ENCODE peak calls at places on chromosomes 3 and 15, in eight cellular contexts. Y is sigmoid colon, C is tibial nerve, B is spleen, R is transverse colon, E is IMR-90, A is heart left ventricle, F is NB4. I is an unnamed sample.

GRCh38 chr3:11212301-11212613 is 58.0 kb downstream of the HRH1 start:
- DNase-seq in R (no peak), A (no peak), Y (peak), F (no peak), B (no peak), E (peak), C (no peak), I (no peak)

GRCh38 chr15:76335851-76336253 is 721 bp upstream of the ISL2 start:
- DNase-seq in E (no peak), C (no peak), R (no peak), B (no peak), A (no peak), F (peak), Y (no peak), I (peak)

GRCh38 chr3:107884719-107885460 is 205.9 kb downstream of the CD47 start:
- DNase-seq in F (peak), Y (no peak), A (no peak), E (peak), B (no peak), C (no peak), R (no peak), I (no peak)

GRCh38 chr3:193827831-193828230 is 234.8 kb downstream of the OPA1 start:
- DNase-seq in R (no peak), C (no peak), B (no peak), F (no peak), Y (no peak), A (no peak), E (no peak), I (peak)

GRCh38 chr15:95843241-95843851 is 487.2 kb upstream of the NR2F2 start:
- DNase-seq in Y (no peak), B (no peak), A (peak), F (no peak), R (no peak), E (no peak), C (peak), I (no peak)

GRCh38 chr3:85342915-85343314 is 384.1 kb downstream of the CADM2 start:
- DNase-seq in E (no peak), B (no peak), C (no peak), R (no peak), Y (no peak), A (no peak), F (peak), I (no peak)

GRCh38 chr15:57596301-57596855 is 4.7 kb downstream of the MYZAP start:
- DNase-seq in A (peak), C (no peak), E (no peak), B (no peak), F (no peak), Y (no peak), R (no peak), I (no peak)

GRCh38 chr3:9026320-9027040 is 63.2 kb upstream of the RAD18 start:
- DNase-seq in C (no peak), E (no peak), F (no peak), R (no peak), Y (no peak), A (no peak), B (no peak), I (no peak)

GRCh38 chr15:40340740-40341400 is at the start of gene CCDC9B:
- DNase-seq in C (peak), R (peak), F (no peak), Y (peak), B (peak), A (peak), E (peak), I (peak)

GRCh38 chr15:68683551-68683950 is 104.8 kb downstream of the CORO2B start:
- DNase-seq in F (no peak), B (peak), A (no peak), E (no peak), C (no peak), R (no peak), Y (peak), I (no peak)
- TF ChIP-seq POLR2A in F (no peak), B (no peak), A (no peak), E (no peak), C (no peak), R (no peak), Y (no peak), I (no peak)

DNA sequence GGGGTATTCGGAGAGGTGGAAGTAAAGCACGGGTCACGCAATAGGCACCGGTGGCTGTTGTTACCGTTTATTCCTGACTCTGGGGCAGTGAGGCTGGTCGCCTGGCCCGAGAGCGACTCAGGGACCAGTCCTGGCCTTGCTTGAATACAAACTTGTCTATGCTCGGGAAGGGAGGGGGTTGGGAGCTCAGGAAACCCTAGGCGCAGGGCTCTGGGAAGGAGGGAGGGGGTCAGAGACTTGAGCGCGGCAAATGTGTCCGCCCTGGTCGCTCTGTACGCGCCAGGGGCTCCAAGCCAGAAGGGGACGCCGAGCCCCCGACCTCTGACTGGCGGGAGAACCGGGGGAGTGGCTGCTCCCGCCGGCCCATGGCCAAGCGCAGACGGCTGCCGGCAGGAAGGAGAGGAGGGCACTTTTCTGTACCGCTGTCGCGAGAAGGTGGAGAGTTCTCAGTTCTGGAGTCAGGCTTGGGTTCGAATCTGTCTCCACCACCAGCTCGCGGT is 1.5 kb downstream of the SPSB4 start:
- DNase-seq in R (no peak), A (peak), B (no peak), C (no peak), F (no peak), E (no peak), Y (no peak), I (no peak)
- TF ChIP-seq POLR2A in R (no peak), A (no peak), B (no peak), C (no peak), F (no peak), E (no peak), Y (no peak), I (no peak)

GRCh38 chr15:80323285-80323684 is 71.3 kb upstream of the CTXND1 start:
- DNase-seq in F (no peak), B (no peak), R (no peak), Y (no peak), E (no peak), A (no peak), C (no peak), I (no peak)

DNA sequence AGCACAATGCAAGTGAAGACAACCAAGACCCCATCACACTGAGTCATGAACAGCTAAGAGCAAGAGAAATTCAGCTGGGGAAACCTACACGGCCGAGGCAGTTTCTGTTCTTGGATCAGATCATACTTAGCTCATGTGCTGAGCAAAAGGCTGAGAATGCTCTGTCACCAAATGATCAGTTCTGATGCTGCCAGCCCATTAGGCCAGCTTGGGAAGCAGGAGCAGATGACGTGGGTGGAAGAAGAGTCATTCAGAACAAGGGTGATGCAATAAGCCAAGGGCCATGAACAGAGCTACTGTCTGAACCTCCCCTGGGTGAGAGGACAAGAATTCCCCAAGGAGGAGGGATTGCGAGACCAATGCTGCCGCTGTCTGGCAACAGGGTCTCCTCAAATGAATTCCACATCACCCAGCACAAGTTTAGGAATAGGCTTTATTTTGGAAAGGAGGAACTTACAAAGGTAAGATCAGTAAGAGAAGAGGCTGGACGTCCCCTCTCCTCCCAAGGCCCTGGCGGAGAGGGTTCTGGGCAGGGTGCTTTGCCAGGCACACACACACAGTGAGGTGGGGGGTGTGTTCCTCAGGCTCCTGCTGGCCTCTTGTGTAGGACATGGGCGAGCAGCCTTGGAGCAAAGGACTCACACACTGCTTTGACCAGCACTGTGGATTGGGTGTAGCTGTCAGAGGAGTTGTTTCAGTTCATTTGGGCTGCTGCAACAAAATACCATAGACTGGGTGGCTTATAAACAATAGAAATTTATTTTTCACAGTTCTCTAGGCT is 65.6 kb upstream of the CTXND1 start:
- DNase-seq in B (no peak), E (peak), C (no peak), A (peak), Y (peak), R (no peak), F (peak), I (peak)
- TF ChIP-seq POLR2A in B (no peak), E (no peak), C (no peak), A (no peak), Y (no peak), R (no peak), F (no peak), I (no peak)

DNA sequence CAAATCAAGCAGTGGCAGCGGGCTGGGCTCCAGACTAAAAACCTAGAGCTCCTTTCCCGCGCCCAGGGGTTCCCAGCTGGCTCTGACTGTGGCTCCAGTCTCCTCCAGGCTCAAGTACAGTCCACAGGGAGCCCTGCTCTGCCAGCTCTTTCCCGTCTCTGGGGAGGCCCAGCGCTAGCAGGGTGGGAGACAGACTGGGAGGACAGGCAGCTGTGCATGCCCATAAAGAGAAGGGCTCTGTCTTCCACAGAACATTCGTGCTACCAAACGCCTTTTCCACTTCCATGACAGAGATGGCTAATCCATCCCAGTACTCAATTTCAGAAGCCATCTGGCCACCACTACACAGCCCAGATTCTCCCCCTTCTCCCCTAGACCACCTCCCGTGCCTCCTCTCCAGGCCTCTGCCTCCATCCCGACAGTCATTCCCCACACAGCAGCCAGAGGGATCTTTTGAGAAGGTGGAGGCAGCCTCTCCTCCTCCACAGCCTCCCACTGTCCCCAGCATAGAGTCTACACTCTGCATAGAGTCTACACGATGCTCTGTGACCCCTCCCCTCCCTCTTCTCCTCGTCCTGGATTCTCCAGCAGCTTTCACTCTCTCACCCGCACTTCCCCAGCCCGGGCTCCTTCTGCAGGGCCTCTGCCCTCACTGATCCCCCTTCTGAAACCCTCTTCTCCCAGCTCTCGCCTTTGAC is 6.8 kb upstream of the DUSP7 start:
- DNase-seq in B (no peak), A (no peak), Y (no peak), C (no peak), F (no peak), E (no peak), R (no peak), I (no peak)
- TF ChIP-seq POLR2A in B (no peak), A (no peak), Y (no peak), C (no peak), F (no peak), E (no peak), R (no peak), I (no peak)

GRCh38 chr3:49674491-49674983 is 386 bp downstream of the APEH start:
- DNase-seq in R (peak), Y (peak), F (no peak), B (no peak), E (no peak), A (no peak), C (no peak), I (peak)
- TF ChIP-seq POLR2A in R (no peak), Y (no peak), F (no peak), B (no peak), E (no peak), A (no peak), C (no peak), I (no peak)